ENCODE peak calls at places on chromosomes 13 and 19, in six cellular contexts. S is neuronal stem cell, Q is OCI-LY7, P is thoracic aorta, D is uterus, H is neural progenitor cell. E is an unnamed sample.

GRCh38 chr19:51712461-51713081 is 11.2 kb downstream of the HAS1 start:
- DNase-seq in H (peak; percentile 73), P (no peak), Q (peak; percentile 77), D (no peak), S (no peak), E (peak; percentile 39)

GRCh38 chr19:2055871-2056809 is 5.1 kb upstream of the MKNK2 start:
- DNase-seq in Q (peak; percentile 57), P (no peak), S (no peak), H (no peak), D (peak; percentile 77), E (no peak)

GRCh38 chr13:30864352-30865130 is 41.5 kb upstream of the MEDAG start:
- DNase-seq in H (peak; percentile 18), S (no peak), P (no peak), Q (no peak), D (peak; percentile 40), E (no peak)

GRCh38 chr19:1807695-1808394 is 4.2 kb downstream of the ATP8B3 start:
- DNase-seq in P (no peak), Q (no peak), S (no peak), D (no peak), H (no peak), E (no peak)

GRCh38 chr13:23754506-23754905 is 134.7 kb downstream of the MIPEP start:
- DNase-seq in Q (no peak), S (no peak), H (no peak), P (no peak), D (no peak), E (no peak)

GRCh38 chr19:14686411-14686810 is 3.4 kb upstream of the ZNF333 start:
- DNase-seq in Q (peak; percentile 69), H (peak; percentile 8), P (no peak), D (no peak), S (no peak), E (no peak)

GRCh38 chr19:39929750-39930149 is 4.7 kb downstream of the FCGBP start:
- DNase-seq in P (no peak), Q (no peak), H (no peak), S (no peak), D (no peak), E (no peak)

GRCh38 chr19:3899531-3900294 is 19.2 kb downstream of the ATCAY start:
- DNase-seq in Q (no peak), S (no peak), H (no peak), P (peak; percentile 13), D (peak; percentile 21), E (no peak)

GRCh38 chr13:112716461-112716820 is 26.6 kb downstream of the ATP11A start:
- DNase-seq in Q (no peak), P (no peak), D (no peak), H (no peak), S (no peak), E (no peak)

GRCh38 chr13:24511019-24511823 is 1.4 kb downstream of the PARP4 start:
- DNase-seq in S (no peak), D (no peak), H (peak; percentile 11), Q (peak; percentile 72), P (no peak), E (no peak)

GRCh38 chr13:39038569-39038898 is 278 bp downstream of the NHLRC3 start:
- DNase-seq in D (no peak), H (no peak), S (no peak), P (no peak), Q (peak; percentile 66), E (no peak)

GRCh38 chr19:497476-497860 is 1.2 kb downstream of the MADCAM1 start:
- DNase-seq in P (no peak), Q (no peak), D (no peak), H (no peak), S (no peak), E (no peak)

GRCh38 chr13:75861786-75862185 is 225.7 kb downstream of the LMO7 start:
- DNase-seq in S (no peak), P (no peak), H (no peak), Q (no peak), D (no peak), E (no peak)

GRCh38 chr19:33553530-33554310 is 32.1 kb upstream of the PEPD start:
- DNase-seq in Q (no peak), D (no peak), P (no peak), S (no peak), H (no peak), E (no peak)

GRCh38 chr13:44058586-44059238 is 179.0 kb downstream of the LACC1 start:
- DNase-seq in H (no peak), Q (no peak), P (no peak), S (no peak), D (no peak), E (no peak)

GRCh38 chr13:113327391-113327765 is 30.3 kb downstream of the LAMP1 start:
- DNase-seq in H (no peak), Q (no peak), P (no peak), D (no peak), S (no peak), E (no peak)

GRCh38 chr19:15288146-15288963 is 44.0 kb downstream of the BRD4 start:
- DNase-seq in Q (peak; percentile 74), D (no peak), P (no peak), S (no peak), H (peak; percentile 31), E (no peak)

GRCh38 chr19:19956431-19957075 is 55.8 kb downstream of the ZNF93 start:
- DNase-seq in D (no peak), P (no peak), S (peak; percentile 56), Q (no peak), H (peak; percentile 87), E (peak; percentile 66)

GRCh38 chr19:1469200-1469935 is 9.6 kb downstream of the C19orf25 start:
- DNase-seq in D (no peak), S (no peak), Q (no peak), H (peak; percentile 73), P (no peak), E (no peak)

GRCh38 chr13:27132538-27132937 is 39.1 kb downstream of the USP12 start:
- DNase-seq in S (no peak), Q (no peak), D (no peak), P (no peak), H (no peak), E (no peak)

GRCh38 chr13:37651891-37652290 is 53.3 kb upstream of the POSTN start:
- DNase-seq in Q (no peak), P (no peak), D (no peak), S (no peak), H (no peak), E (no peak)

GRCh38 chr19:31529121-31529520 is 179.9 kb upstream of the TSHZ3 start:
- DNase-seq in S (no peak), D (no peak), P (no peak), Q (no peak), H (no peak), E (no peak)

DNA sequence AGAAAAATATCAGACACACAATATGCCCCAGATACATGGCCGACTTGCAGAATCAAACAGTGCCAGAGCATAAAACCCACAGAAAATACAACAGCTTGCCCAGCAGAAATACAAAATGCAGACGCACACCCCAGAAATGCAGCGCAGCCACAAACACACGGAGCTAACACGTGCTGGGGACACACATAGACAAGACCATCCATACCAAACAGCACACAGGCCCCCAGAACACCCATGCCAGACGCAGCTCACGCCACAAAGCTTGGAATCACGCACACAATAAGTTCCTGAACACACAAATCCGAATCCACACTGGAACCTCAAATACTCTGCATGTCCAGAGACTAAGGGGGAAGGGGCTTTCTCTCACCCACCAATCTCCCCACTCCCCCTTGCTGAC is 17.1 kb downstream of the CCDC97 start:
- DNase-seq in H (no peak), Q (no peak), S (no peak), P (no peak), D (no peak), E (no peak)
- H3K27ac ChIP-seq in H (no peak overlapping the region), Q (peak overlapping the region; percentile 79), S (no peak overlapping the region), P (peak overlapping the region; percentile 96), D (peak overlapping the region; percentile 53), E (no peak overlapping the region)

GRCh38 chr19:45380107-45380506 is 9.7 kb upstream of the ERCC2 start:
- DNase-seq in P (no peak), D (no peak), S (no peak), H (no peak), Q (no peak), E (no peak)
- H3K9me3 ChIP-seq in P (no peaks in the 10 kb centered on the region), D (no peaks in the 10 kb centered on the region), S (no peaks in the 10 kb centered on the region), H (no peaks in the 10 kb centered on the region), Q (no peaks in the 10 kb centered on the region), E (no peaks in the 10 kb centered on the region)

GRCh38 chr19:30318936-30319335 is 53.2 kb upstream of the ZNF536 start:
- DNase-seq in Q (no peak), P (no peak), D (no peak), S (no peak), H (no peak), E (no peak)

GRCh38 chr19:30319876-30320275 is 52.3 kb upstream of the ZNF536 start:
- DNase-seq in Q (no peak), H (no peak), P (no peak), S (no peak), D (no peak), E (no peak)

GRCh38 chr19:30320916-30321315 is 51.3 kb upstream of the ZNF536 start:
- DNase-seq in H (no peak), P (no peak), D (no peak), S (no peak), Q (no peak), E (no peak)

GRCh38 chr19:30319411-30319810 is 52.8 kb upstream of the ZNF536 start:
- DNase-seq in Q (no peak), D (no peak), P (no peak), S (no peak), H (no peak), E (no peak)

DNA sequence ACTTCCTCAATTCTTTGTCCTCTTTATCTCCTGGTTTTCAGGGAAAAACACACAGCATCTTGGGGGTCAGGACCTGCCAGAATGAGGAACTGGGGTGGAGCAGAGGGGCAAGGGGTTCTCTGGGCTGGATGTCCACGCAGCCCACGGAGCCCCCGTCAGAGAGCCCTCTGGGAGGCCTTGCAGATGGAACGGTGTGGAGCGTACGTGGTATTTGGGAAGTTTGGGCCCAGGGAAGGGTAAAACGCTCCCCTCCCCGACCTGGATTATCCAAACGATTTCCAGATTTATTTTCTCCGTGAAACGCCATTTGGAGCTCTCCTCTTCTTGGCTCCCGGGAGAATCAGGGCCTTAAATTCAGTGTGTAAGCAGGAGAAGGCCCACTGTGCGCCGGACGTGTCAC is 51.7 kb upstream of the ZNF536 start:
- DNase-seq in S (no peak), Q (no peak), D (no peak), H (no peak), P (no peak), E (no peak)
- H3K27ac ChIP-seq in S (no peak overlapping the region), Q (no peak overlapping the region), D (no peak overlapping the region), H (no peak overlapping the region), P (no peak overlapping the region), E (no peak overlapping the region)

DNA sequence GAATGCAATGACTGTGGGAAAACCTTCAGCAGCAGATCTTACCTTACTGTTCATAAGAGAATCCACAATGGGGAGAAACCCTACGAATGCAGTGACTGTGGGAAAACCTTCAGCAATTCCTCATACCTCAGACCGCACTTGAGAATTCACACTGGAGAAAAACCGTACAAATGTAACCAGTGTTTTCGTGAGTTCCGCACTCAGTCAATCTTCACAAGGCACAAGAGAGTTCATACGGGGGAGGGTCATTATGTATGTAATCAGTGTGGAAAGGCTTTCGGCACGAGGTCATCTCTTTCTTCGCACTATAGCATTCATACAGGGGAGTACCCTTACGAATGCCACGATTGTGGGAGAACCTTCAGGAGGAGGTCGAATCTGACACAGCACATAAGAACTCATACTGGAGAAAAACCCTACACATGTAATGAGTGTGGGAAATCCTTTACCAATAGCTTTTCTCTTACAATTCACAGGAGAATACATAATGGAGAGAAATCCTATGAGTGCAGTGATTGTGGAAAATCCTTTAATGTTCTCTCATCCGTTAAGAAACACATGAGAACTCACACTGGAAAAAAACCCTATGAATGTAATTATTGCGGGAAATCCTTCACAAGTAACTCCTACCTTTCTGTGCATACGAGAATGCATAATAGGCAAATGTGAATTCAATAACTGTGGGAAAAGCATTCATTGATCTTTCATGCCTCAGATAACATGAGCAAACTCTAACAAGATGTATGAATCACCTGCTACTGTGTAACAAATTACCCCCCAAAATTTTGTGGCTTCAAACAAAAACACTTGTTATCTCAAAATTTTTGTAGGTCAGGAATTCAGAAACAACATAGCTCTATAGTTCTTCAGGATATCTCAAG is 13.8 kb downstream of the ZNF557 start:
- DNase-seq in P (no peak), Q (peak; percentile 20), S (no peak), D (no peak), H (no peak), E (no peak)
- H3K9me3 ChIP-seq in P (peaks cover 98% of the 10 kb centered on the region), Q (peaks cover 72% of the 10 kb centered on the region), S (peaks cover 62% of the 10 kb centered on the region), D (peaks cover 96% of the 10 kb centered on the region), H (peaks cover 57% of the 10 kb centered on the region), E (peaks cover 22% of the 10 kb centered on the region)